ENCODE peak calls at places on chromosome 11, in five cellular contexts. K, D, A, V and O are unnamed samples.

GRCh38 chr11:129960216-129961214 is 42.1 kb downstream of the PRDM10 start:
- DNase-seq in K (no peak), D (peak), A (no peak), V (peak), O (peak)

GRCh38 chr11:130197386-130198035 is 37.9 kb downstream of the ST14 start:
- DNase-seq in K (no peak), D (no peak), A (no peak), V (no peak), O (no peak)

GRCh38 chr11:2366733-2367132 is 10.4 kb upstream of the CD81 start:
- DNase-seq in K (peak), D (no peak), A (no peak), V (no peak), O (no peak)

GRCh38 chr11:64459609-64460008 is 100.6 kb downstream of the RPS6KA4 start:
- DNase-seq in K (no peak), D (no peak), A (no peak), V (no peak), O (no peak)

GRCh38 chr11:119478711-119479285 is 55.8 kb upstream of the THY1 start:
- DNase-seq in K (no peak), D (no peak), A (peak), V (no peak), O (no peak)

GRCh38 chr11:122656631-122657101 is 1.1 kb downstream of the UBASH3B start:
- DNase-seq in K (no peak), D (no peak), A (no peak), V (no peak), O (peak)

GRCh38 chr11:33857924-33858323 is 34.0 kb downstream of the LMO2 start:
- DNase-seq in K (peak), D (peak), A (peak), V (peak), O (peak)

GRCh38 chr11:102313225-102313940 is 3.9 kb upstream of the BIRC3 start:
- DNase-seq in K (no peak), D (no peak), A (no peak), V (no peak), O (no peak)

GRCh38 chr11:78256962-78257361 is 68.2 kb downstream of the USP35 start:
- DNase-seq in K (peak), D (no peak), A (no peak), V (no peak), O (no peak)

GRCh38 chr11:45278721-45279120 is 7.4 kb downstream of the SYT13 start:
- DNase-seq in K (no peak), D (no peak), A (no peak), V (no peak), O (no peak)

GRCh38 chr11:70820311-70820710 is 422.0 kb downstream of the CTTN start:
- DNase-seq in K (no peak), D (no peak), A (no peak), V (no peak), O (no peak)

GRCh38 chr11:114848027-114848426 is 169.7 kb downstream of the NXPE2 start:
- DNase-seq in K (no peak), D (no peak), A (no peak), V (no peak), O (no peak)

GRCh38 chr11:113188433-113188834 is 125.9 kb upstream of the TTC12 start:
- DNase-seq in K (no peak), D (no peak), A (no peak), V (peak), O (peak)

GRCh38 chr11:112253605-112254242 is 6.9 kb downstream of the PLET1 start:
- DNase-seq in K (no peak), D (no peak), A (no peak), V (no peak), O (no peak)

GRCh38 chr11:19912206-19913118 is 199.8 kb downstream of the NAV2 start:
- DNase-seq in K (no peak), D (peak), A (no peak), V (no peak), O (no peak)

GRCh38 chr11:26841818-26842457 is 120.1 kb upstream of the SLC5A12 start:
- DNase-seq in K (no peak), D (no peak), A (no peak), V (no peak), O (no peak)

GRCh38 chr11:61575886-61576516 is 4.9 kb downstream of the SYT7 start:
- DNase-seq in K (no peak), D (no peak), A (no peak), V (no peak), O (no peak)

GRCh38 chr11:120294096-120294495 is 31.0 kb upstream of the TLCD5 start:
- DNase-seq in K (no peak), D (no peak), A (no peak), V (no peak), O (no peak)

GRCh38 chr11:86888978-86889341 is 66.2 kb downstream of the FZD4 start:
- DNase-seq in K (no peak), D (no peak), A (no peak), V (no peak), O (no peak)

GRCh38 chr11:100240051-100240450 is 447.0 kb upstream of the ARHGAP42 start:
- DNase-seq in K (no peak), D (no peak), A (no peak), V (no peak), O (no peak)

GRCh38 chr11:132744771-132745170 is 787.5 kb downstream of the OPCML start:
- DNase-seq in K (no peak), D (no peak), A (no peak), V (no peak), O (no peak)

GRCh38 chr11:61041755-61042518 is 60.4 kb upstream of the CD5 start:
- DNase-seq in K (no peak), D (no peak), A (no peak), V (no peak), O (peak)

GRCh38 chr11:83007909-83008580 is 63.7 kb downstream of the RAB30 start:
- DNase-seq in K (peak), D (peak), A (no peak), V (no peak), O (no peak)

GRCh38 chr11:103862827-103863213 is 173.6 kb upstream of the DDI1 start:
- DNase-seq in K (no peak), D (no peak), A (no peak), V (no peak), O (no peak)

DNA sequence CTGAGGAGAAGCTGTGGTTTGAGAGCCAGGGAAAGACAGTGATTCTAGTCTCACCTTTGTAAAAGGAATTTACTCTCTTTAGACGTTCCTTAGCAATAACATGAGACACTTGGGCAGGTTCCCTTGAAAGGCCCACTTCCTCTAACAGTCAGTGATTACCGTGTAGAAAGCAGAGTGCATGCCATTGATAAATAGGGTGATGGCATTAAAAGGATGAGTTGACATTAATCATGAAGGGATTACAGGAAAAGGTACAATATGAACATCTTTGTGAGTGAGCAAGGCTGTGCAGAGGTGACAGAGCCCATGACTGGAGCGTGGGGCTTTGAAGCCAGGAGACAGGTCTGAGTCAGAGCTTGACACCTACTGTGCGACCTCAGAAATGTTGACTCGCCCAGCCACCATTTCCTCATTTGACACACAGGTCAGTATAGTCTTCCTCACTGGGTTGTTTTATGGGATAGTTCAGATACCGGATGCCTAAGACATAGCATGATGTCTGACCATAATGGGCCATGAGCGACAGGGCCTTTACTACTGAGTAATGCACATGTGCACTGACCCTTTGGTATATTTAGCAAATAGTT is 341.7 kb upstream of the MTNR1B start:
- DNase-seq in K (no peak), D (no peak), A (no peak), V (no peak), O (no peak)
- TF ChIP-seq EP300 in K (no peak), D (no peak), A (no peak), V (no peak), O (no peak)

GRCh38 chr11:76265771-76266241 is 59.5 kb upstream of the WNT11 start:
- DNase-seq in K (no peak), D (no peak), A (no peak), V (no peak), O (no peak)
- TF ChIP-seq KDM1A in K (no peak), D (no peak), A (no peak), V (no peak), O (no peak)

GRCh38 chr11:490930-491260 is 16.1 kb downstream of the RNH1 start:
- DNase-seq in K (no peak), D (no peak), A (no peak), V (no peak), O (no peak)

GRCh38 chr11:490186-490929 is 16.7 kb downstream of the RNH1 start:
- DNase-seq in K (no peak), D (no peak), A (no peak), V (no peak), O (no peak)

GRCh38 chr11:494761-495536 is 12.1 kb downstream of the RNH1 start:
- DNase-seq in K (no peak), D (no peak), A (peak), V (no peak), O (no peak)

GRCh38 chr11:491358-491757 is 15.7 kb downstream of the RNH1 start:
- DNase-seq in K (no peak), D (no peak), A (no peak), V (no peak), O (no peak)

GRCh38 chr11:492416-493226 is 14.4 kb downstream of the RNH1 start:
- DNase-seq in K (no peak), D (no peak), A (peak), V (no peak), O (no peak)
- TF ChIP-seq EP300 in K (no peak), D (no peak), A (no peak), V (no peak), O (no peak)

GRCh38 chr11:94938399-94939055 is 34.8 kb downstream of the CWC15 start:
- DNase-seq in K (no peak), D (no peak), A (no peak), V (no peak), O (no peak)

GRCh38 chr11:94932503-94932902 is 40.9 kb downstream of the CWC15 start:
- DNase-seq in K (no peak), D (no peak), A (no peak), V (no peak), O (no peak)

GRCh38 chr11:94934836-94935235 is 38.5 kb downstream of the CWC15 start:
- DNase-seq in K (no peak), D (no peak), A (no peak), V (no peak), O (no peak)

GRCh38 chr11:94933225-94934130 is 39.9 kb downstream of the CWC15 start:
- DNase-seq in K (no peak), D (no peak), A (no peak), V (no peak), O (no peak)

DNA sequence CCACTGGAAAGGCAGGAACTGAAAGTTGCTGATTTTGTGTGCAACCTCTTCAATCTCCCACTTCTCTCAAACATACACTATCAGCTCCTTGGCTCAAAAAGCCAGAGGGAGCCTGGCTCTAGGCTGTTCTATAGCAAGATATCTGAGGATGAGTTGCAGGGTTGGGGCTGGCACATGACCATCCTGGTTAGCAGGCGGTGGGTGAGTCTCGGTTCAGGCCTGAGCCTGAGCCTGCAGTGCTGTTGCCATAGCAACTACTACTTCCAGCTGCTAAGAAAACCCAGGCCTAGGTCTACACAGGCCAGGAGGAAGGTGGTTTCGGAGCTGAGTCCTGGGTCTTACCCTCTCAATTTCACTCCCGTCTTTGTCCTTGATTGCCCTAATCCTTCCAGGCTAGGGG is 39.0 kb downstream of the CWC15 start:
- DNase-seq in K (no peak), D (no peak), A (no peak), V (no peak), O (no peak)
- TF ChIP-seq KDM1A in K (no peak), D (no peak), A (no peak), V (no peak), O (no peak)